ENCODE peak calls at places on chromosomes 2 and 18, in four cellular contexts. F, M, E and Z are unnamed samples.

GRCh38 chr2:43486604-43487003 is 109.2 kb downstream of the THADA start:
- DNase-seq in F (no peak), M (no peak), E (no peak), Z (no peak)

GRCh38 chr2:229342376-229342775 is 71.3 kb upstream of the PID1 start:
- DNase-seq in F (no peak), M (peak), E (peak), Z (peak)

GRCh38 chr2:18741888-18742287 is 152.5 kb upstream of the NT5C1B start:
- DNase-seq in F (no peak), M (no peak), E (no peak), Z (no peak)

GRCh38 chr2:73939419-73939818 is 12.7 kb downstream of the DGUOK start:
- DNase-seq in F (peak), M (no peak), E (no peak), Z (no peak)

GRCh38 chr2:67802824-67803223 is 260.0 kb downstream of the C1D start:
- DNase-seq in F (no peak), M (no peak), E (no peak), Z (no peak)

GRCh38 chr2:60152226-60152833 is 401.1 kb downstream of the BCL11A start:
- DNase-seq in F (peak), M (no peak), E (no peak), Z (no peak)

GRCh38 chr18:61402761-61403160 is 69.5 kb downstream of the CDH20 start:
- DNase-seq in F (no peak), M (no peak), E (no peak), Z (no peak)

GRCh38 chr2:196066794-196067382 is 1.7 kb downstream of the DNAH7 start:
- DNase-seq in F (peak), M (peak), E (no peak), Z (peak)

GRCh38 chr2:237281900-237282306 is 132.1 kb downstream of the COL6A3 start:
- DNase-seq in F (no peak), M (no peak), E (no peak), Z (peak)